ENCODE peak calls at places on chromosomes 7 and 10, in four cellular contexts. T, F, L and D are unnamed samples.

GRCh38 chr7:14294637-14295036 is 305.2 kb upstream of the ETV1 start:
- DNase-seq in T (no peak), F (no peak), L (no peak), D (no peak)

GRCh38 chr7:99372275-99373085 is 2.0 kb upstream of the ARPC1B start:
- DNase-seq in T (peak; percentile 97), F (no peak), L (no peak), D (no peak)

GRCh38 chr10:82037076-82037475 is 162.1 kb downstream of the NRG3 start:
- DNase-seq in T (no peak), F (no peak), L (no peak), D (peak; percentile 2)

GRCh38 chr10:46223064-46223480 is 63.7 kb upstream of the ANTXRL start:
- DNase-seq in T (no peak), F (peak; percentile 38), L (no peak), D (no peak)

GRCh38 chr10:122462533-122463465 is 1.4 kb downstream of the HTRA1 start:
- DNase-seq in T (no peak), F (no peak), L (no peak), D (peak; percentile 56)

GRCh38 chr10:71727429-71728217 is 8.0 kb upstream of the C10orf105 start:
- DNase-seq in T (peak; percentile 60), F (peak; percentile 42), L (peak; percentile 90), D (peak; percentile 72)

GRCh38 chr10:16565604-16566003 is 43.9 kb upstream of the C1QL3 start:
- DNase-seq in T (no peak), F (no peak), L (no peak), D (no peak)

GRCh38 chr10:3755440-3756359 is 29.3 kb downstream of the KLF6 start:
- DNase-seq in T (peak; percentile 71), F (peak; percentile 29), L (no peak), D (no peak)

GRCh38 chr7:90692396-90692795 is 96.3 kb downstream of the CDK14 start:
- DNase-seq in T (no peak), F (no peak), L (no peak), D (no peak)

GRCh38 chr10:63929826-63930467 is 408.7 kb downstream of the REEP3 start:
- DNase-seq in T (no peak), F (no peak), L (no peak), D (peak; percentile 5)

GRCh38 chr7:28722684-28723083 is 235.4 kb downstream of the TRIL start:
- DNase-seq in T (no peak), F (no peak), L (no peak), D (no peak)

GRCh38 chr10:63614371-63614891 is 93.2 kb downstream of the REEP3 start:
- DNase-seq in T (no peak), F (no peak), L (no peak), D (peak; percentile 33)

GRCh38 chr7:100431286-100431735 is 1.7 kb downstream of the MEPCE start:
- DNase-seq in T (no peak), F (no peak), L (no peak), D (no peak)

GRCh38 chr7:135747366-135747765 is 1.2 kb downstream of the FAM180A start:
- DNase-seq in T (no peak), F (no peak), L (no peak), D (no peak)

GRCh38 chr7:44565097-44565794 is 8.5 kb downstream of the DDX56 start:
- DNase-seq in T (peak; percentile 44), F (peak; percentile 63), L (no peak), D (peak; percentile 80)

GRCh38 chr7:4733936-4734528 is 41.4 kb upstream of the AP5Z1 start:
- DNase-seq in T (no peak), F (no peak), L (no peak), D (no peak)

GRCh38 chr7:7653568-7654187 is 13.1 kb downstream of the UMAD1 start:
- DNase-seq in T (no peak), F (peak; percentile 36), L (peak; percentile 4), D (peak; percentile 22)

GRCh38 chr7:139060838-139061237 is 25.0 kb upstream of the ZC3HAV1L start:
- DNase-seq in T (no peak), F (no peak), L (no peak), D (no peak)

GRCh38 chr10:90306187-90306586 is 551.7 kb downstream of the HTR7 start:
- DNase-seq in T (no peak), F (peak; percentile 57), L (no peak), D (no peak)

GRCh38 chr10:118568327-118568848 is 27.1 kb downstream of the PRLHR start:
- DNase-seq in T (peak; percentile 59), F (peak; percentile 56), L (peak; percentile 17), D (peak; percentile 63)

GRCh38 chr10:118569882-118570252 is 25.6 kb downstream of the PRLHR start:
- DNase-seq in T (no peak), F (no peak), L (no peak), D (no peak)

GRCh38 chr10:118566911-118567310 is 28.5 kb downstream of the PRLHR start:
- DNase-seq in T (no peak), F (no peak), L (no peak), D (no peak)

GRCh38 chr10:118569241-118569881 is 26.1 kb downstream of the PRLHR start:
- DNase-seq in T (no peak), F (no peak), L (no peak), D (peak; percentile 33)

GRCh38 chr10:118567701-118568248 is 27.7 kb downstream of the PRLHR start:
- DNase-seq in T (no peak), F (no peak), L (no peak), D (no peak)
- TF ChIP-seq PBX3 in T (no peak), F (no peak), L (no peak), D (no peak)

GRCh38 chr10:97611473-97611872 is 21.8 kb downstream of the MORN4 start:
- DNase-seq in T (no peak), F (no peak), L (no peak), D (no peak)

GRCh38 chr10:97608991-97609561 is 19.6 kb downstream of the C10orf62 start:
- DNase-seq in T (no peak), F (no peak), L (no peak), D (no peak)

GRCh38 chr10:97607076-97607635 is 17.6 kb downstream of the C10orf62 start:
- DNase-seq in T (no peak), F (no peak), L (no peak), D (no peak)

GRCh38 chr10:97618285-97618684 is 15.0 kb downstream of the MORN4 start:
- DNase-seq in T (no peak), F (no peak), L (no peak), D (no peak)

DNA sequence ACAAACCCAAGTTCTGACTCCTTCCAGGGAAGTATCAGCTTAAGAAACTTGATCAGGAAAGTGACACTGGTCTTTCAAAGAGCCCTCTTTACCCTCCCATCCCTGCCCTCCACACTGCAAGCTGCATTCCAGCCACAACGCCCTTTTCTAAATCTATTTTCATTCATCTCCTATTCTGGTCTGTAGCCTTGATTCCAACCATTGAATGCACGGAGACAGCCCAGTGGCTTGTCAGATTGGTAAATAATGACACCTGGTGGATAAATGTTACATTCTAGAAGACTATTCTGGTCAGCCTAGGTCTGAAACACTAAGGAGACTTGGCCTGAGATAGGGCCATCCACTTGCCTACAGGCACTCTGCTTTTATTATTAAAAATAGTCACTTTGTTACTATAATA is 20.9 kb downstream of the MORN4 start:
- DNase-seq in T (peak; percentile 45), F (peak; percentile 70), L (no peak), D (peak; percentile 45)
- TF ChIP-seq PBX3 in T (no peak), F (no peak), L (no peak), D (no peak)

DNA sequence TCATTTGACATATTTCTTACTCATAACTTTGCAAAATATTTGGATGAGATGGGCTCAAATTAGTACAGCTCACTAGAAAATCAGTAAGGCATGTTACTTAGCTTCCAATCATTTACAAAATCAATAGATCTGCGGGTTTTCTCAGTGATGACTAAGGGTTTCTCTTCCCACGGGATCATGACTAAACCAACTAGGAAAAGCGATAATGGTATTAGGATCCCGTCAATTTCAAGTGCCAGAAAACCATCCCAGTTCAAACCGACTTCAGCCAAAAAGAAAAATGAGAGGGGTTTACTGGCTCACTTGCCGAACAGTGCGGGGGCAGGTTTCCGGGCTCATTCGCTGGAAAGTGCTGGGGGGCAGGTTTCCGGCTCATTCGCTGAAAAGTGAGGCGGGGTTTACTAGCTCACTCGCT is 62.1 kb upstream of the LYZL2 start:
- DNase-seq in T (no peak), F (no peak), L (no peak), D (no peak)
- TF ChIP-seq PBX3 in T (no peak), F (no peak), L (no peak), D (no peak)

GRCh38 chr7:2787251-2787968 is 56.7 kb downstream of the GNA12 start:
- DNase-seq in T (no peak), F (no peak), L (no peak), D (no peak)
- TF ChIP-seq PBX3 in T (no peak), F (no peak), L (no peak), D (no peak)